ENCODE peak calls at places on chromosome 12, in seven cellular contexts. C is activated CD4-positive, alpha-beta T cell treated with anti-CD3 and anti-CD28 coated beads, Interleukin-2, amount 50 U/mL, for 24 hours; W is activated T-helper 9 cell treated with anti-CD3 and anti-CD28 coated beads, Interleukin-2, amount 50 U/mL, for 16 hours; U is NCI-H524 treated with DMSO at 0.1 percent for 48 hours; M is stimulated activated CD8-positive, alpha-beta memory T cell treated with anti-CD3 and anti-CD28 coated beads, Interleukin-4, amount 100 ng/mL, for 24 hours; G is T follicular helper cell; K is colonic mucosa. R is an unnamed sample.

GRCh38 chr12:93019911-93020224 is 90.8 kb upstream of the EEA1 start:
- DNase-seq in C (no peak), W (no peak), U (no peak), M (no peak), G (no peak), K (peak), R (no peak)

GRCh38 chr12:3098436-3098835 is 21.3 kb downstream of the TSPAN9 start:
- DNase-seq in C (no peak), W (no peak), U (no peak), M (no peak), G (no peak), K (no peak), R (no peak)

GRCh38 chr12:42967850-42968249 is 378.3 kb upstream of the PRICKLE1 start:
- DNase-seq in C (no peak), W (no peak), U (no peak), M (no peak), G (no peak), K (no peak), R (no peak)

GRCh38 chr12:105916698-105917059 is 222.1 kb downstream of the NUAK1 start:
- DNase-seq in C (no peak), W (no peak), U (no peak), M (no peak), G (no peak), K (no peak), R (no peak)

GRCh38 chr12:84551373-84551772 is 361.2 kb downstream of the SLC6A15 start:
- DNase-seq in C (no peak), W (no peak), U (no peak), M (no peak), G (no peak), K (no peak), R (no peak)

GRCh38 chr12:104457746-104458644 is 1.2 kb downstream of the CHST11 start:
- DNase-seq in C (no peak), W (peak), U (no peak), M (no peak), G (peak), K (peak), R (no peak)

GRCh38 chr12:31118831-31119530 is 45.3 kb downstream of the DDX11 start:
- DNase-seq in C (no peak), W (no peak), U (no peak), M (peak), G (no peak), K (no peak), R (peak)

GRCh38 chr12:75553865-75554555 is 42.6 kb upstream of the KRR1 start:
- DNase-seq in C (no peak), W (no peak), U (no peak), M (no peak), G (no peak), K (no peak), R (no peak)

GRCh38 chr12:1845427-1845826 is 25.1 kb downstream of the LRTM2 start:
- DNase-seq in C (no peak), W (no peak), U (no peak), M (no peak), G (no peak), K (no peak), R (no peak)

GRCh38 chr12:111645433-111645832 is 40.3 kb downstream of the BRAP start:
- DNase-seq in C (no peak), W (no peak), U (no peak), M (no peak), G (no peak), K (no peak), R (no peak)

GRCh38 chr12:46436741-46437140 is 64.2 kb upstream of the SLC38A2 start:
- DNase-seq in C (no peak), W (no peak), U (no peak), M (no peak), G (no peak), K (no peak), R (no peak)

GRCh38 chr12:94761559-94761958 is 111.2 kb upstream of the TMCC3 start:
- DNase-seq in C (no peak), W (no peak), U (no peak), M (no peak), G (no peak), K (no peak), R (peak)

GRCh38 chr12:95323204-95323603 is 105.6 kb downstream of the VEZT start:
- DNase-seq in C (no peak), W (no peak), U (no peak), M (no peak), G (no peak), K (no peak), R (no peak)

GRCh38 chr12:69996722-69997121 is 171.7 kb downstream of the MYRFL start:
- DNase-seq in C (no peak), W (no peak), U (no peak), M (no peak), G (no peak), K (no peak), R (no peak)

GRCh38 chr12:2804390-2805145 is 7.9 kb upstream of the ITFG2 start:
- DNase-seq in C (no peak), W (no peak), U (no peak), M (no peak), G (no peak), K (no peak), R (no peak)

GRCh38 chr12:124398578-124399227 is 103.8 kb downstream of the RFLNA start:
- DNase-seq in C (no peak), W (no peak), U (no peak), M (no peak), G (no peak), K (peak), R (no peak)

GRCh38 chr12:62928632-62929031 is 6.3 kb downstream of the PPM1H start:
- DNase-seq in C (no peak), W (no peak), U (no peak), M (no peak), G (no peak), K (no peak), R (no peak)

GRCh38 chr12:90174198-90174510 is 465.5 kb upstream of the ATP2B1 start:
- DNase-seq in C (no peak), W (no peak), U (no peak), M (no peak), G (no peak), K (no peak), R (peak)

GRCh38 chr12:75961878-75962277 is 69.7 kb downstream of the PHLDA1 start:
- DNase-seq in C (no peak), W (no peak), U (no peak), M (no peak), G (no peak), K (peak), R (no peak)

GRCh38 chr12:3945671-3946070 is 72.5 kb upstream of the PARP11 start:
- DNase-seq in C (no peak), W (no peak), U (no peak), M (no peak), G (no peak), K (no peak), R (no peak)

GRCh38 chr12:108861878-108862587 is 4.7 kb upstream of the SSH1 start:
- DNase-seq in C (no peak), W (no peak), U (no peak), M (no peak), G (no peak), K (peak), R (no peak)

R was measured in HCT116.